ENCODE peak calls at places on chromosomes 5 and 9, in ten cellular contexts. P is stomach, R is BJ, G is astrocyte, D is GM12865, A is heart right ventricle, Y is cardiac fibroblast, X is astrocyte of the spinal cord, T is dorsolateral prefrontal cortex, W is GM23338. M is an unnamed sample.

GRCh38 chr5:89059274-89059673 is 176.3 kb upstream of the MEF2C start:
- DNase-seq in P (no peak), R (no peak), G (no peak), D (no peak), A (no peak), Y (no peak), X (no peak), T (no peak), W (no peak), M (no peak)

GRCh38 chr9:89452561-89452960 is 45.4 kb downstream of the SEMA4D start:
- DNase-seq in P (no peak), R (no peak), G (no peak), D (no peak), A (no peak), Y (no peak), X (no peak), T (no peak), W (no peak), M (no peak)

GRCh38 chr5:83595217-83595616 is 123.7 kb downstream of the VCAN start:
- DNase-seq in P (no peak), R (no peak), G (no peak), D (no peak), A (no peak), Y (no peak), X (no peak), T (no peak), W (no peak), M (no peak)

GRCh38 chr5:55636177-55636576 is 75.9 kb downstream of the SLC38A9 start:
- DNase-seq in P (no peak), R (no peak), G (no peak), D (no peak), A (no peak), Y (no peak), X (no peak), T (no peak), W (no peak), M (no peak)

GRCh38 chr5:36373527-36374086 is 71.9 kb upstream of the RANBP3L start:
- DNase-seq in P (peak), R (no peak), G (peak), D (no peak), A (peak), Y (peak), X (peak), T (no peak), W (no peak), M (peak)

GRCh38 chr9:119026120-119026519 is 343.1 kb downstream of the BRINP1 start:
- DNase-seq in P (no peak), R (no peak), G (peak), D (no peak), A (peak), Y (no peak), X (peak), T (peak), W (no peak), M (no peak)

GRCh38 chr5:42950466-42951168 is 89.5 kb downstream of the ANXA2R start:
- DNase-seq in P (peak), R (peak), G (peak), D (peak), A (peak), Y (peak), X (peak), T (no peak), W (peak), M (peak)

GRCh38 chr5:158392753-158393152 is 533.8 kb upstream of the CLINT1 start:
- DNase-seq in P (no peak), R (no peak), G (no peak), D (no peak), A (no peak), Y (no peak), X (no peak), T (no peak), W (no peak), M (no peak)

GRCh38 chr5:169121631-169122420 is 179.1 kb downstream of the SLIT3 start:
- DNase-seq in P (no peak), R (peak), G (peak), D (no peak), A (no peak), Y (peak), X (no peak), T (no peak), W (no peak), M (no peak)

GRCh38 chr5:14665949-14666741 is 1.6 kb downstream of the OTULIN start:
- DNase-seq in P (no peak), R (no peak), G (no peak), D (peak), A (no peak), Y (no peak), X (no peak), T (no peak), W (peak), M (no peak)
- H3K4me3 ChIP-seq in P (peak), R (peak), G (peak), D (peak), A (peak), Y (peak), X (peak), T (peak), W (peak), M (peak)

GRCh38 chr5:180850434-180851078 is 10.5 kb downstream of the ZFP62 start:
- DNase-seq in P (no peak), R (no peak), G (no peak), D (no peak), A (no peak), Y (no peak), X (no peak), T (no peak), W (no peak), M (no peak)

GRCh38 chr5:180849827-180850226 is 11.2 kb downstream of the ZFP62 start:
- DNase-seq in P (no peak), R (no peak), G (no peak), D (no peak), A (no peak), Y (no peak), X (no peak), T (no peak), W (no peak), M (no peak)

GRCh38 chr5:180848265-180848664 is 12.8 kb downstream of the ZFP62 start:
- DNase-seq in P (no peak), R (no peak), G (no peak), D (no peak), A (no peak), Y (no peak), X (no peak), T (no peak), W (no peak), M (no peak)

GRCh38 chr5:180847053-180847452 is 14.0 kb downstream of the ZFP62 start:
- DNase-seq in P (no peak), R (no peak), G (no peak), D (no peak), A (no peak), Y (no peak), X (no peak), T (no peak), W (no peak), M (no peak)

DNA sequence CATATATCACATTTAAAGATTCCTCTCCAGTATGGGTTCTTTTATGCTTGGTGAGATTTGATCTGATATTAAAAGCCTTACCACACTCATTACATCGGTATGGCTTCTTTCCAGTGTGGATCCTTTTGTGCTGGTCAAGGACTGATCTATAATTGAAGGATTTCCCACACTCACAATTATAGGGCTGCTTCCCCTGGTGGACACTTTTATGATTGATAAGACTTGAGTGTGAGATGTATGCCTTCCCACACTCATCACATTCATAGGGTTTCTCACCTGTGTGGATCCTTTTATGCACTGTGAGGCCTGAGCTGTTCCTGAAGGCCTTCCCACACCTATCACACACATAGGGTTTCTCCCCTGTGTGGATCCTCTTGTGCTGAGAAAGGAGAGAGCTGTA is 12.2 kb downstream of the ZFP62 start:
- DNase-seq in P (no peak), R (no peak), G (no peak), D (no peak), A (no peak), Y (no peak), X (no peak), T (no peak), W (no peak), M (no peak)
- TF ChIP-seq CTCF in P (no peak), R (no peak), G (no peak), D (no peak), A (no peak), Y (no peak), X (no peak), T (no peak), W (peak), M (no peak)

DNA sequence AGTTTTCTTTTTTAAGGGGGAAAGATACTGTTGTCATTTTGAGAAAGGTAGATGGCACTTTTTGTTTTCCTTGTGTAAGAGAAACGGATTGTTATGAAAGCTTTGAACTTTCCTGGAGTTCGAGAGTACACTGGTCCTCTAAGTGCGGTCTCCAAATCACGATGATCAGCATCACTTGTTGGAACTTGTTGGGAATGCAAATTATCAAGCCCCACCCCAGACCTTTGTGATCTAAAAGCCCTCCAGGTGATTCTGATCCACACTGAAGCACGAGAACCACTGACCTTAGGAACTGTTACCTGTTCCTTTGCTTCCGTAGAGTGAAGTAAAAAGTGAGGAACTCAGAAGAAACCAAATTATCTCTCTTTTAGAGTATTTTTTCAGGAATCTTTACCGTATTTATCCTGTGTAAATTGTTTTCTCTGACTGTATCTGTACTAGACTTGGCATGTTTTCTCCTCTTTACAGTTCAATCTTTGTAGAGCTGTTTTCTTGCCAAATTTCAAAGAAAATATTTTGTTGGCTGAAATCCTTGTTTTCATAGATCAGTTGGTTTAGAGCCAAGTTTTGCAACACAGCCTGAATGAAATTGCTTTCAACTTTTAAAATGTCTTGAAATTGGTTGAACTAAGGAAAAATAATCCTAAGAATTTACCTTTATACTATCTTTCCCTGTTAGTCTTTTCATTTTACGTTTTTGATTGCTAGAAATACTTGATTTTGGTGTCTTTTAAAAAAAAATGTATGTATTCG is 4.0 kb downstream of the MAT2B start:
- DNase-seq in P (peak), R (no peak), G (peak), D (peak), A (no peak), Y (peak), X (peak), T (no peak), W (peak), M (no peak)
- H3K4me3 ChIP-seq in P (peak), R (peak), G (peak), D (peak), A (peak), Y (peak), X (peak), T (peak), W (peak), M (peak)

DNA sequence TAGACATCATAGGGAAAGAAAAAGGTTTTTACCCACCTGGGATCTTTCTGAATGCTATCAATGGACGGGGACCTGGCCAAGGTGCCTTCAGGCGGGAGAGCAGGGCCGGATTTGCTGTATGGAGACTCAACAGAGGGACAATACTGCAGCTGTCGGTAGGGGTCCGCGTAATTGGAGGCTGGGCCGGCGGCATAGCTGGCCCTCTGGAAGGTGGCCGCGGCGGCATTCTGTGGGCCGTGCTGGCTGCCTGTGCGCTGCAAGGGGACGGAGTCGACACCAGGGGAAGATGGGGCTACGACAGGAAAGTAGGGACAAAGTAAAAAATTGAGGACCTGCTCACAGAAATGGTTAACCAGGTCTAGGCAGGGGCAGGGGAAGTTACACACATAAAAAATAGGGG is 557.9 kb downstream of the CTNND2 start:
- DNase-seq in P (no peak), R (no peak), G (no peak), D (no peak), A (no peak), Y (no peak), X (no peak), T (no peak), W (peak), M (no peak)
- TF ChIP-seq CTCF in P (no peak), R (no peak), G (no peak), D (no peak), A (no peak), Y (no peak), X (no peak), T (no peak), W (no peak), M (no peak)

DNA sequence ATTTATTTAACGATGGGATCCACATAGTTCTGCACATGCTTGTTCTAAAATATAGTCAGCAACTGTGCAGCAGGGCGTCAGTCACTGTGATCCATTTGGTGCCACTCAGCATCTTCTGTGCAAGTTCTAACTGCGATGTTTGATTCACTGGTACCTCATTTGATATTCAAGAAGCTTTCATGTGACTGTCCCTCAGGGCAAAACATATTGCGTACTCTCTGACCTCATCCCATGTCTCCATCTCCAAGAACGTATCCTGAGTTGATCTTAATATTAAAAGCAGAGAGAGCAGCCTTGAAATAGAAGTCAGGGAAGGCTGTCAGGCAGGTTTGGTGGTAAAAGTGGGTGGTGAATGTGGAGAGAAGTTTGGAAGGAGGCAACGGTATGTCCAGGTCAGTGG is 116.5 kb upstream of the ATP10B start:
- DNase-seq in P (no peak), R (no peak), G (no peak), D (no peak), A (no peak), Y (no peak), X (no peak), T (no peak), W (no peak), M (no peak)
- H3K4me3 ChIP-seq in P (no peak), R (no peak), G (no peak), D (no peak), A (no peak), Y (no peak), X (no peak), T (no peak), W (no peak), M (no peak)